ENCODE peak calls at places on chromosomes 4 and X, in seven cellular contexts. K is NCI-H2107; Q is HFFc6; E is LoVo; X is activated naive CD4-positive, alpha-beta T cell; A is epithelial cell of esophagus; M is stomach. C is an unnamed sample.

GRCh38 chr4:71113294-71113693 is 119.8 kb downstream of the DCK start:
- DNase-seq in K (no peak), Q (no peak), E (no peak), X (no peak), A (peak; percentile 25), M (no peak), C (no peak)

GRCh38 chr4:132646186-132646585 is 502.9 kb upstream of the PCDH10 start:
- DNase-seq in K (no peak), Q (peak; percentile 2), E (no peak), X (no peak), A (peak; percentile 75), M (no peak), C (no peak)

GRCh38 chr4:123848615-123849014 is 452.0 kb downstream of the SPRY1 start:
- DNase-seq in K (no peak), Q (no peak), E (no peak), X (no peak), A (no peak), M (no peak), C (no peak)

GRCh38 chr4:184815046-184815877 is 10.5 kb downstream of the ACSL1 start:
- DNase-seq in K (peak; percentile 73), Q (peak; percentile 35), E (peak; percentile 72), X (no peak), A (peak; percentile 97), M (peak; percentile 92), C (no peak)

GRCh38 chr4:156873776-156874175 is 97.8 kb downstream of the PDGFC start:
- DNase-seq in K (no peak), Q (no peak), E (no peak), X (no peak), A (no peak), M (no peak), C (no peak)

GRCh38 chr4:8295471-8295870 is 25.9 kb downstream of the HTRA3 start:
- DNase-seq in K (no peak), Q (no peak), E (no peak), X (no peak), A (no peak), M (no peak), C (no peak)

GRCh38 chr4:86592553-86593249 is 1.4 kb upstream of the PTPN13 start:
- DNase-seq in K (no peak), Q (peak; percentile 23), E (no peak), X (no peak), A (peak; percentile 58), M (no peak), C (no peak)

GRCh38 chr4:41120297-41121217 is 93.8 kb downstream of the APBB2 start:
- DNase-seq in K (no peak), Q (no peak), E (peak; percentile 15), X (no peak), A (peak; percentile 53), M (peak; percentile 62), C (no peak)

GRCh38 chrX:47174376-47174775 is 19.3 kb upstream of the UBA1 start:
- DNase-seq in K (no peak), Q (no peak), E (no peak), X (no peak), A (no peak), M (no peak), C (no peak)

GRCh38 chr4:6107886-6108285 is 89.7 kb upstream of the C4orf50 start:
- DNase-seq in K (no peak), Q (no peak), E (no peak), X (no peak), A (no peak), M (no peak), C (no peak)

GRCh38 chr4:828641-829271 is 2.8 kb upstream of the CPLX1 start:
- DNase-seq in K (no peak), Q (no peak), E (no peak), X (no peak), A (no peak), M (peak; percentile 57), C (no peak)

GRCh38 chrX:9378980-9379696 is 85.7 kb upstream of the TBL1X start:
- DNase-seq in K (no peak), Q (peak; percentile 14), E (peak; percentile 19), X (no peak), A (peak; percentile 76), M (no peak), C (no peak)

GRCh38 chr4:153873741-153874140 is 84.9 kb upstream of the SFRP2 start:
- DNase-seq in K (no peak), Q (no peak), E (no peak), X (no peak), A (no peak), M (no peak), C (no peak)

GRCh38 chr4:48093949-48094550 is 40.0 kb downstream of the TXK start:
- DNase-seq in K (no peak), Q (peak; percentile 38), E (peak; percentile 92), X (no peak), A (peak; percentile 92), M (no peak), C (no peak)

GRCh38 chr4:91113130-91113706 is 986.0 kb downstream of the CCSER1 start:
- DNase-seq in K (no peak), Q (no peak), E (peak; percentile 4), X (no peak), A (peak; percentile 61), M (no peak), C (no peak)

GRCh38 chr4:163164591-163164990 is 2.1 kb downstream of the NAF1 start:
- DNase-seq in K (no peak), Q (no peak), E (no peak), X (no peak), A (peak; percentile 85), M (no peak), C (no peak)

GRCh38 chr4:113809313-113809712 is 47.8 kb upstream of the CAMK2D start:
- DNase-seq in K (no peak), Q (no peak), E (no peak), X (no peak), A (peak; percentile 25), M (no peak), C (no peak)

GRCh38 chr4:108850407-108850709 is 87.5 kb upstream of the ETNPPL start:
- DNase-seq in K (no peak), Q (no peak), E (no peak), X (no peak), A (no peak), M (no peak), C (no peak)

GRCh38 chrX:148664171-148664570 is 163.8 kb downstream of the AFF2 start:
- DNase-seq in K (no peak), Q (no peak), E (no peak), X (no peak), A (no peak), M (no peak), C (no peak)

GRCh38 chr4:178738026-178738425 is 1295.8 kb upstream of the AGA start:
- DNase-seq in K (no peak), Q (no peak), E (no peak), X (no peak), A (peak; percentile 0), M (no peak), C (no peak)

GRCh38 chr4:120730777-120731320 is 191.7 kb downstream of the PRDM5 start:
- DNase-seq in K (no peak), Q (no peak), E (no peak), X (no peak), A (no peak), M (no peak), C (no peak)

GRCh38 chr4:108426493-108426892 is 193.9 kb upstream of the RPL34 start:
- DNase-seq in K (no peak), Q (no peak), E (no peak), X (no peak), A (no peak), M (no peak), C (no peak)

GRCh38 chr4:1856071-1856919 is at the start of gene LETM1:
- DNase-seq in K (peak; percentile 78), Q (peak; percentile 91), E (peak; percentile 95), X (peak; percentile 90), A (peak; percentile 97), M (peak; percentile 96), C (peak; percentile 91)

GRCh38 chr4:176034498-176034897 is 31.1 kb upstream of the WDR17 start:
- DNase-seq in K (peak; percentile 3), Q (peak; percentile 35), E (peak; percentile 23), X (no peak), A (peak; percentile 57), M (no peak), C (no peak)

GRCh38 chr4:8269535-8270417 is at the start of gene HTRA3:
- DNase-seq in K (no peak), Q (no peak), E (no peak), X (no peak), A (peak; percentile 6), M (peak; percentile 28), C (no peak)

GRCh38 chrX:115018040-115018647 is 728 bp upstream of the IL13RA2 start:
- DNase-seq in K (no peak), Q (no peak), E (no peak), X (no peak), A (no peak), M (no peak), C (no peak)

GRCh38 chr4:26936284-26937065 is 75.8 kb downstream of the STIM2 start:
- DNase-seq in K (no peak), Q (no peak), E (no peak), X (no peak), A (peak; percentile 6), M (no peak), C (no peak)

GRCh38 chr4:2954358-2955185 is 8.6 kb downstream of the NOP14 start:
- DNase-seq in K (no peak), Q (no peak), E (no peak), X (peak; percentile 19), A (no peak), M (no peak), C (no peak)

GRCh38 chr4:8580321-8581093 is at the start of gene GPR78:
- DNase-seq in K (no peak), Q (no peak), E (no peak), X (no peak), A (peak; percentile 19), M (peak; percentile 34), C (peak; percentile 20)

GRCh38 chrX:10158279-10158939 is 1.6 kb downstream of the CLCN4 start:
- DNase-seq in K (no peak), Q (no peak), E (no peak), X (no peak), A (peak; percentile 8), M (no peak), C (no peak)

GRCh38 chrX:37755073-37755472 is 24.8 kb upstream of the CYBB start:
- DNase-seq in K (no peak), Q (no peak), E (no peak), X (no peak), A (no peak), M (no peak), C (peak; percentile 35)

GRCh38 chrX:46758163-46758955 is 559 bp downstream of the SLC9A7 start:
- DNase-seq in K (no peak), Q (no peak), E (no peak), X (peak; percentile 12), A (peak; percentile 32), M (no peak), C (no peak)

GRCh38 chr4:71732066-71732465 is 51.8 kb downstream of the GC start:
- DNase-seq in K (no peak), Q (peak; percentile 8), E (no peak), X (no peak), A (no peak), M (no peak), C (no peak)

GRCh38 chr4:54091637-54092404 is 8.1 kb upstream of the GSX2 start:
- DNase-seq in K (no peak), Q (peak; percentile 49), E (peak; percentile 80), X (peak; percentile 76), A (peak; percentile 67), M (peak; percentile 73), C (peak; percentile 68)

GRCh38 chr4:8644461-8644891 is 51.9 kb downstream of the CPZ start:
- DNase-seq in K (no peak), Q (no peak), E (no peak), X (no peak), A (no peak), M (peak; percentile 20), C (no peak)

GRCh38 chr4:35939746-35940145 is 304.6 kb downstream of the ARAP2 start:
- DNase-seq in K (no peak), Q (no peak), E (no peak), X (no peak), A (peak; percentile 21), M (no peak), C (no peak)

GRCh38 chrX:120755066-120755846 is 120.4 kb downstream of the CT47B1 start:
- DNase-seq in K (no peak), Q (no peak), E (no peak), X (no peak), A (no peak), M (no peak), C (no peak)

GRCh38 chr4:184457530-184458249 is 16.7 kb downstream of the IRF2 start:
- DNase-seq in K (no peak), Q (no peak), E (no peak), X (no peak), A (no peak), M (no peak), C (no peak)